ENCODE peak calls at places on chromosomes 4 and X, in six cellular contexts. N is epithelial cell of prostate; V is stimulated activated CD8-positive, alpha-beta memory T cell treated with anti-CD3 and anti-CD28 coated beads, Interleukin-2, amount 100 ng/mL, for 48 hours; T is globus pallidus; Q is CD8-positive, alpha-beta memory T cell; H is SW480. S is an unnamed sample.

GRCh38 chr4:2402053-2402452 is 16.4 kb downstream of the ZFYVE28 start:
- DNase-seq in N (no peak), V (no peak), T (peak; percentile 66), Q (no peak), H (peak; percentile 68), S (peak; percentile 63)

GRCh38 chr4:56506110-56506705 is 617 bp downstream of the ARL9 start:
- DNase-seq in N (no peak), V (no peak), T (no peak), Q (peak; percentile 8), H (no peak), S (no peak)

GRCh38 chr4:113919145-113919544 is 60.3 kb downstream of the ARSJ start:
- DNase-seq in N (no peak), V (no peak), T (no peak), Q (no peak), H (no peak), S (no peak)

GRCh38 chr4:54882616-54883015 is 224.9 kb downstream of the KIT start:
- DNase-seq in N (no peak), V (no peak), T (no peak), Q (no peak), H (no peak), S (no peak)

GRCh38 chr4:107640157-107640556 is 79.9 kb downstream of the PAPSS1 start:
- DNase-seq in N (no peak), V (no peak), T (no peak), Q (no peak), H (no peak), S (no peak)

GRCh38 chrX:74536142-74537010 is 78.0 kb downstream of the RLIM start:
- DNase-seq in N (no peak), V (peak; percentile 8), T (peak; percentile 35), Q (peak; percentile 15), H (peak; percentile 68), S (peak; percentile 80)

GRCh38 chr4:123398151-123398802 is 1.7 kb downstream of the SPRY1 start:
- DNase-seq in N (no peak), V (peak; percentile 62), T (peak; percentile 42), Q (peak; percentile 65), H (peak; percentile 60), S (peak; percentile 81)

GRCh38 chr4:2814627-2815026 is 21.7 kb downstream of the SH3BP2 start:
- DNase-seq in N (no peak), V (no peak), T (no peak), Q (no peak), H (no peak), S (no peak)

GRCh38 chrX:150935466-150935865 is 37.0 kb upstream of the CD99L2 start:
- DNase-seq in N (no peak), V (no peak), T (no peak), Q (no peak), H (no peak), S (no peak)

GRCh38 chr4:159779716-159780115 is 676.8 kb downstream of the RAPGEF2 start:
- DNase-seq in N (no peak), V (no peak), T (no peak), Q (no peak), H (no peak), S (no peak)

GRCh38 chr4:70603856-70604255 is 11.8 kb downstream of the AMBN start:
- DNase-seq in N (no peak), V (no peak), T (no peak), Q (no peak), H (no peak), S (no peak)

GRCh38 chr4:157421365-157421764 is 200.8 kb downstream of the GRIA2 start:
- DNase-seq in N (no peak), V (no peak), T (no peak), Q (no peak), H (no peak), S (no peak)

GRCh38 chr4:54217642-54218486 is 11.2 kb upstream of the PDGFRA start:
- DNase-seq in N (no peak), V (no peak), T (peak; percentile 69), Q (peak; percentile 58), H (peak; percentile 66), S (peak; percentile 71)

GRCh38 chr4:39043697-39044363 is 11.6 kb upstream of the TMEM156 start:
- DNase-seq in N (no peak), V (no peak), T (peak; percentile 58), Q (peak; percentile 30), H (no peak), S (no peak)

GRCh38 chrX:12988797-12989196 is 13.9 kb downstream of the TMSB4X start:
- DNase-seq in N (no peak), V (no peak), T (no peak), Q (no peak), H (peak; percentile 81), S (peak; percentile 64)

GRCh38 chr4:54027311-54027710 is 37.1 kb downstream of the CHIC2 start:
- DNase-seq in N (no peak), V (no peak), T (no peak), Q (no peak), H (no peak), S (no peak)

GRCh38 chr4:153976954-153977353 is 188.1 kb upstream of the SFRP2 start:
- DNase-seq in N (no peak), V (no peak), T (no peak), Q (no peak), H (no peak), S (no peak)

GRCh38 chrX:14064632-14065432 is 35.1 kb upstream of the GEMIN8 start:
- DNase-seq in N (peak; percentile 16), V (no peak), T (no peak), Q (no peak), H (peak; percentile 5), S (no peak)

GRCh38 chrX:115226929-115227328 is 7.0 kb downstream of the LRCH2 start:
- DNase-seq in N (no peak), V (no peak), T (peak; percentile 29), Q (no peak), H (peak; percentile 29), S (no peak)

GRCh38 chr4:74671074-74671698 is 123.1 kb downstream of the BTC start:
- DNase-seq in N (no peak), V (peak; percentile 2), T (peak; percentile 6), Q (peak; percentile 33), H (peak; percentile 76), S (no peak)

GRCh38 chr4:107888237-107888636 is 43.1 kb upstream of the CYP2U1 start:
- DNase-seq in N (no peak), V (no peak), T (no peak), Q (no peak), H (no peak), S (no peak)

GRCh38 chr4:85737254-85737653 is 262.3 kb downstream of the ARHGAP24 start:
- DNase-seq in N (no peak), V (no peak), T (no peak), Q (no peak), H (no peak), S (no peak)

GRCh38 chr4:57044996-57045395 is 65.2 kb downstream of the IGFBP7 start:
- DNase-seq in N (no peak), V (no peak), T (no peak), Q (no peak), H (no peak), S (no peak)

GRCh38 chr4:121129606-121130346 is 34.3 kb downstream of the TNIP3 start:
- DNase-seq in N (no peak), V (no peak), T (no peak), Q (no peak), H (no peak), S (no peak)

GRCh38 chr4:71338846-71339593 is at the start of gene SLC4A4:
- DNase-seq in N (no peak), V (no peak), T (no peak), Q (no peak), H (peak; percentile 21), S (no peak)

GRCh38 chrX:16386126-16386525 is 218.8 kb downstream of the MAGEB17 start:
- DNase-seq in N (no peak), V (no peak), T (no peak), Q (no peak), H (no peak), S (no peak)

GRCh38 chrX:72532371-72532770 is 40.3 kb downstream of the HDAC8 start:
- DNase-seq in N (no peak), V (no peak), T (no peak), Q (no peak), H (no peak), S (no peak)

GRCh38 chr4:148166132-148166531 is 276.1 kb downstream of the NR3C2 start:
- DNase-seq in N (no peak), V (no peak), T (no peak), Q (no peak), H (no peak), S (no peak)

GRCh38 chrX:132071260-132071659 is 48.2 kb downstream of the STK26 start:
- DNase-seq in N (no peak), V (no peak), T (no peak), Q (no peak), H (peak; percentile 36), S (no peak)

GRCh38 chr4:7582313-7583096 is 147.8 kb upstream of the PSAPL1 start:
- DNase-seq in N (no peak), V (no peak), T (peak; percentile 10), Q (no peak), H (no peak), S (no peak)

GRCh38 chr4:58602022-58602421 is 1491.8 kb upstream of the IGFBP7 start:
- DNase-seq in N (no peak), V (no peak), T (no peak), Q (no peak), H (no peak), S (no peak)

GRCh38 chrX:91435465-91435864 is 826 bp downstream of the PABPC5 start:
- DNase-seq in N (no peak), V (no peak), T (peak; percentile 33), Q (no peak), H (no peak), S (no peak)

S was measured in left lobe of liver.